ENCODE peak calls at places on chromosomes 13 and 19, in nine cellular contexts. H, Q, O, D, J, L, S, M and I are unnamed samples.

GRCh38 chr19:17109962-17110598 is 34.5 kb downstream of the MYO9B start:
- DNase-seq in H (no peak), Q (peak), O (no peak), D (no peak), J (no peak), L (no peak), S (no peak), M (peak), I (peak)

GRCh38 chr13:94073006-94073744 is 406.3 kb downstream of the DCT start:
- DNase-seq in H (peak), Q (no peak), O (peak), D (no peak), J (no peak), L (no peak), S (no peak), M (no peak), I (no peak)

GRCh38 chr19:21603431-21604153 is 98.2 kb downstream of the ZNF429 start:
- DNase-seq in H (no peak), Q (no peak), O (no peak), D (peak), J (no peak), L (no peak), S (no peak), M (no peak), I (no peak)

GRCh38 chr13:110388141-110388943 is 81.3 kb downstream of the COL4A2 start:
- DNase-seq in H (peak), Q (no peak), O (peak), D (peak), J (peak), L (no peak), S (no peak), M (peak), I (no peak)

GRCh38 chr13:106104281-106104901 is 431.1 kb downstream of the EFNB2 start:
- DNase-seq in H (peak), Q (no peak), O (peak), D (no peak), J (no peak), L (no peak), S (no peak), M (no peak), I (peak)

GRCh38 chr19:37334179-37335071 is 36.5 kb upstream of the ZNF527 start:
- DNase-seq in H (peak), Q (peak), O (peak), D (peak), J (peak), L (peak), S (peak), M (peak), I (peak)

GRCh38 chr19:35596366-35596999 is 10.5 kb downstream of the PMIS2 start:
- DNase-seq in H (peak), Q (no peak), O (no peak), D (peak), J (no peak), L (no peak), S (no peak), M (no peak), I (peak)

GRCh38 chr19:588758-589692 is 656 bp upstream of the HCN2 start:
- DNase-seq in H (no peak), Q (no peak), O (no peak), D (peak), J (no peak), L (no peak), S (peak), M (no peak), I (no peak)

GRCh38 chr13:114128624-114129522 is 3.5 kb downstream of the RASA3 start:
- DNase-seq in H (peak), Q (peak), O (peak), D (no peak), J (peak), L (no peak), S (no peak), M (peak), I (peak)